ENCODE peak calls at places on chromosomes 13 and 19, in five cellular contexts. I, J, B, K and P are unnamed samples.

GRCh38 chr19:48478339-48479061 is 9.3 kb downstream of the CYTH2 start:
- DNase-seq in K (no peak), J (no peak), I (no peak), B (no peak), P (no peak)

GRCh38 chr19:9995079-9995478 is 15.2 kb downstream of the COL5A3 start:
- DNase-seq in J (no peak), I (no peak), K (no peak), B (no peak), P (no peak)

GRCh38 chr19:36973021-36973843 is 57.1 kb downstream of the ZNF568 start:
- DNase-seq in J (no peak), K (peak), I (peak), B (peak), P (peak)

GRCh38 chr19:53993448-53993847 is 2.0 kb downstream of the CACNG6 start:
- DNase-seq in K (no peak), I (no peak), B (no peak), J (no peak), P (no peak)

GRCh38 chr19:38769635-38770211 is 3.6 kb downstream of the LGALS7 start:
- DNase-seq in K (peak), J (no peak), I (peak), B (peak), P (peak)

GRCh38 chr13:38951525-38952313 is 38.9 kb downstream of the STOML3 start:
- DNase-seq in B (peak), J (no peak), K (no peak), I (peak), P (no peak)

GRCh38 chr19:48806818-48807589 is 3.8 kb downstream of the BCAT2 start:
- DNase-seq in K (no peak), J (peak), B (no peak), I (peak), P (no peak)

GRCh38 chr13:79393564-79394249 is 12.3 kb downstream of the RBM26 start:
- DNase-seq in K (no peak), I (peak), B (peak), J (peak), P (no peak)

GRCh38 chr19:34236035-34236793 is 18.1 kb upstream of the GARRE1 start:
- DNase-seq in B (no peak), J (no peak), I (peak), K (no peak), P (no peak)

GRCh38 chr13:32019612-32020233 is 11.9 kb upstream of the FRY start:
- DNase-seq in B (peak), K (no peak), I (peak), J (peak), P (no peak)

GRCh38 chr19:39341122-39341719 is 1.0 kb upstream of the SAMD4B start:
- DNase-seq in K (peak), J (no peak), B (no peak), I (peak), P (no peak)

GRCh38 chr19:40465025-40465780 is at the start of gene BLVRB:
- DNase-seq in J (peak), I (peak), B (no peak), K (peak), P (no peak)

GRCh38 chr13:64529874-64530485 is 2700.2 kb downstream of the PCDH9 start:
- DNase-seq in B (no peak), K (no peak), I (no peak), J (peak), P (no peak)

GRCh38 chr19:11735375-11735774 is 3.4 kb downstream of the ZNF823 start:
- DNase-seq in B (no peak), I (peak), K (no peak), J (no peak), P (no peak)

GRCh38 chr13:37076818-37077217 is 17.3 kb upstream of the SUPT20H start:
- DNase-seq in J (no peak), B (no peak), I (no peak), K (no peak), P (no peak)

GRCh38 chr19:18417250-18418033 is 1.8 kb upstream of the SSBP4 start:
- DNase-seq in I (peak), J (peak), K (no peak), B (peak), P (peak)

GRCh38 chr19:54114340-54114826 is 1.1 kb downstream of the TFPT start:
- DNase-seq in I (peak), B (peak), K (no peak), J (no peak), P (no peak)

GRCh38 chr13:53045110-53045509 is 16.5 kb downstream of the OLFM4 start:
- DNase-seq in J (no peak), I (peak), K (peak), B (peak), P (no peak)

GRCh38 chr13:90594694-90595093 is 752.8 kb upstream of the MIR17HG start:
- DNase-seq in J (no peak), B (no peak), I (no peak), K (no peak), P (no peak)

GRCh38 chr13:98449273-98449672 is 127.6 kb downstream of the STK24 start:
- DNase-seq in J (no peak), K (no peak), B (no peak), I (no peak), P (no peak)

GRCh38 chr13:89763011-89763410 is 1584.5 kb upstream of the MIR17HG start:
- DNase-seq in B (peak), K (no peak), I (no peak), J (no peak), P (no peak)

GRCh38 chr13:113209336-113209879 is at the start of gene CUL4A:
- DNase-seq in B (no peak), K (peak), I (peak), J (peak), P (no peak)

GRCh38 chr13:112942689-112943308 is 26.2 kb upstream of the MCF2L start:
- DNase-seq in K (peak), I (peak), B (peak), J (peak), P (peak)

DNA sequence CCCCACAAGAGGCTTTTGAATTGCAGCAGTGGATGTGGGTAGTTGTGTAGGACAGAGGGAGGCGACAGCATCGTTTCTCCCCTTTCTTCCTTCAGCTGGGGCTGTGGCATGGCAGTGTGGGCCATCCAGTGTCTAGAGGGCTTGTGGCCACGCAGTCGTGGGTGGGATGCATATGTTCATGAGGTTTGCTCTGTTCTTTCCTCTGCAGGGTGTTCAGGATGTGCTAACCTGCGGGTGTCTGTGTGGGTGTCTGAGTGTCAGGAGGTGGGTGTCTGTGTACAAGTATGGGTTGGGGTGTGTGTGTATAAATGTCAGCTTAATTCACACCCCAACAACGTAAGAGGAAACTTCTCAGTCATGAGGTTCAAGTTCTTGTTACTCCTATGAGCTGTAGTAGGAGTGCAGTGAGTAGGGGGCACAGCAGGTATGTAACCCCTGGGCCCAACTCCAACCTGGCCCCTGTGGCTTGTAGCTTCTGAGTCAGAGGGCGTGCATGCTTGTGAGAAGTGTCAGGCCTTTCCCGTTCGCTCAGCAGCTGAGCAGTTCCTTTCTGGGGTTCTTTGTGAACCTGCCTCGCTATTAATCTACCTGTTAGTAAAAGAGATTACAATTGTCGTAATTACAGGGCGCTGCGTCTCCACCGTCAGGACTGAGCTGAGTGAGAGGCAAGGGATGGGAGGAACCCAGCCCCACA is 49.0 kb downstream of the NFIX start:
- DNase-seq in I (no peak), K (no peak), B (no peak), J (no peak), P (no peak)
- TF ChIP-seq POLR2AphosphoS5 in I (no peak), K (no peak), B (no peak), J (no peak), P (no peak)

DNA sequence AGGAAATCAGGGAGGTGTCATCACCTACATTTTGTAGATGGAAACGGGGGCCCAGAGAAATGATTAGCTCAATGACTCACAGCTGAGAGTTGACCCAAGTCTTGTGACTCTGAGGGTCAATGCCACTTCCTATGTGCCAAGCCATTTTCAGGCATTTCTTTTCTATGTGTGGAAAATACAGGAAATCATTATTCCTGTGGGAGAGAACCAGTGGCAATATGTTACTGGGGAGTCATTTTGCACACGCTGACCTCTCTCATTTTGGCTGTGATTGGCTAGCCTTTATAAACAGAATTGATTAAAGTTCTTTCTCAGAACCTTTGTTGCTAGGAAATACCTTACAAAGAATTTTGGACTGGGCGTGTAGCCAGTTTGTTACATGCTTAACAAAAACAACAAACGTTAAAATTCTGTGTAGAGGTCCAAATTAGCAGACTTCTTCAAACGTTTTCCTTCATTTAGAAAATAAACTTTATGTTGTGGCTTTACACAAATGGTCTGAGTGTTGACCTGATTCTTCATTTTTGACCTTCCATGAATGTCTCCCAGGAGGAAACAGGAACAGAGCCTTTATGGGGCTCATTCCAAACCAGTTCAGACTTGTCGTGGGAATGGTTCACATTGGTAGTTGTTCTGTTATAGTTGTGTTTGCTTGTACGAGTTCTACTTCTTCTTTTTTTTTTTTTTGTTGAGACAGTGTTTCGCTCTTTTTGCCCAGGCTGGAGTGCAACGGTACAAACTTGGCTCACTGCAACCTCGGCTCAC is 11.4 kb downstream of the PCCA start:
- DNase-seq in B (peak), K (peak), I (no peak), J (peak), P (no peak)
- TF ChIP-seq POLR2A in B (no peak), K (no peak), I (no peak), J (no peak), P (no peak)

GRCh38 chr19:16821081-16821480 is 8.1 kb upstream of the SIN3B start:
- DNase-seq in J (no peak), B (no peak), K (no peak), I (no peak), P (no peak)
- TF ChIP-seq CTCF in J (no peak), B (no peak), K (no peak), I (no peak), P (no peak)

GRCh38 chr19:4713384-4713951 is 10.2 kb downstream of the DPP9 start:
- DNase-seq in I (peak), J (no peak), B (peak), K (peak), P (peak)
- TF ChIP-seq POLR2AphosphoS5 in I (peak), J (no peak), B (peak), K (peak), P (peak)

GRCh38 chr19:44113138-44113783 is at the start of gene ZNF225:
- DNase-seq in J (peak), I (peak), B (peak), K (peak), P (peak)
- TF ChIP-seq POLR2A in J (peak), I (no peak), B (peak), K (no peak), P (no peak)

DNA sequence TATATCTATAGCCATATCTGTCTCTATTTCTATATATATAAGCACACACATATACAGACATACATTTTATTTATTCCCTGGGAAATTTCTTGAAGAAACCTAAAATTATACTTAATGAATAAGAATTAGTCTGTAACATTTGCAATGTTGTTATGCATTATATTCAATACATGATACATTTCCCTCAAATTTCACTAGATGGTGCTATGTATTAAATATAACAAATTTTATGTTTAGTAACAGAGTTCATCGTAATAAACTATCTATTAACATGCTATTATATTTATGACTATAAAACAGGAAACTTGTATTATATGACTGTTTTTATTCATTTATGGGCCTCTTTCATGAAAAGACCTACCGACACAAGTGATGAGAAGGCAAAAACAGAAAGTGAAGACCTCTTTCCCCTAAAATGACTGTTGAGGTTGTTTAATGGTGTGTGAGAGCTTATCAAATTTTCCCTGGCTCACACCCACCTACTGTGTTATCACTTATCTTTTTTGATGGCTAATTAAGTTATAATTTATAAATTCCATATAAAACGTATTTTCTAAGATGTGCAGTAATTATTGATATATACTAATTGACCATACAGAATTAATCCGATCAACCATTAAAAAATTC is 881.9 kb downstream of the SLITRK6 start:
- DNase-seq in I (no peak), J (peak), B (peak), K (no peak), P (no peak)
- TF ChIP-seq CTCF in I (peak), J (no peak), B (no peak), K (peak), P (peak)

GRCh38 chr19:45404557-45405434 is at the start of gene PPP1R13L:
- DNase-seq in I (peak), J (peak), B (peak), K (peak), P (peak)
- TF ChIP-seq POLR2AphosphoS5 in I (no peak), J (peak), B (peak), K (peak), P (peak)

GRCh38 chr13:41276824-41277223 is 13.4 kb upstream of the MTRF1 start:
- DNase-seq in I (no peak), J (no peak), K (no peak), B (no peak), P (no peak)
- TF ChIP-seq POLR2A in I (no peak), J (no peak), K (no peak), B (no peak), P (no peak)

DNA sequence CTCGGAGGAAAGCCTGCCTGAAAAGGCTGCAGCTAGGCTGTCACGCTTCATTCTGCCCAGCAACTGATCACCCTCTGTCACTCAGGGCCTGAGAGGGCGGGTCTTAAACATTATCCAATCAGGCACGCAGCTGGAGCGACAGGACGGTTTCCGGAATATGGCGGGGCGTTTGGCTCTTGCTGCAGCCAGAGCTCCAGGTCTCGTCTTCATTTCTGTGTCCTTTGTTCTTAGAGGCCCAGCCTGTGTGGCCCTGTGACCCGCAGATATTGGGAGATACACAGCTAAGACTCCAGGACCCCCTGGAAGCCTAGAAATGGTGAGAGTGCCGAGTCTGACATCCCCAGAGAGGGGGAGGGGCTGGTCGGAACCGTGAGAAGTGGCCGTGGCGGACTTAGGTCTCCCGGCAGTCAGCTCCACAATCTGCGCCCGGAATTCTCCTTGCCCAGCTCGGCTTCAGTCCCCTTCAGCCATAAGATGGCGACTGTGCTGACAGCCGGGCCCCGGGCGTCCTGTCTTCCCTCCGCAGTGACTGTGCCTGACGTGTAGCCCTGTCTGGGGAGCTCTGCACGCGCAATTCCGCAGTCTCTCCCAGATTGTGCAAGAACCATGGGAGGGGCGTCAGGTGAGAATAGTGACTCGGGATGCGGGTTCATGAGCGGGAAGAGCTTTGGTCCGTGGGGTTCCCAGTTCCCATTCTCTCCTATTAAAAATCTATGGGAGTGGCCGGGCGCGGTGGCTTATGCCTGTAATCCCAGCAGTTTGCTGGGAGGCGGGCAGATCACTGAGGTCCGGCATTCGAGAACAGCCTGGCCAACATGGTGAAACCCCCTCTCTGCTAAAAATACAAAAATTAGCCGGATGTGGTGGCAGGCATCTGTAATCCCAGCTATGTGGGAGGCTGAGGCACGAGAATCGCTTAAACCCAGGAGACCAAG is at the start of gene ZNF429:
- DNase-seq in J (peak), B (peak), I (peak), K (peak), P (peak)
- TF ChIP-seq CTCF in J (peak), B (no peak), I (no peak), K (no peak), P (no peak)